ENCODE peak calls at places on chromosome 20, in four cellular contexts. C is fibroblast of the aortic adventitia, P is endothelial cell of umbilical vein, A is tibial nerve. Q is an unnamed sample.

GRCh38 chr20:9147553-9148024 is 78.7 kb downstream of the PLCB4 start:
- DNase-seq in A (no peak), P (no peak), C (peak; percentile 20), Q (peak; percentile 8)

GRCh38 chr20:5928831-5929715 is 21.3 kb downstream of the TRMT6 start:
- DNase-seq in C (no peak), P (no peak), A (no peak), Q (no peak)

GRCh38 chr20:6384956-6385355 is 262.1 kb upstream of the FERMT1 start:
- DNase-seq in C (no peak), P (no peak), A (no peak), Q (no peak)

GRCh38 chr20:40767530-40767924 is 78.5 kb upstream of the MAFB start:
- DNase-seq in C (no peak), P (no peak), A (no peak), Q (no peak)

GRCh38 chr20:6562111-6562510 is 205.4 kb upstream of the BMP2 start:
- DNase-seq in C (peak; percentile 63), P (peak; percentile 99), A (no peak), Q (peak; percentile 84)

GRCh38 chr20:17533396-17533795 is 2.2 kb upstream of the BFSP1 start:
- DNase-seq in C (peak; percentile 64), P (peak; percentile 38), A (no peak), Q (peak; percentile 75)

GRCh38 chr20:40683894-40684268 is 5.2 kb downstream of the MAFB start:
- DNase-seq in P (no peak), C (no peak), A (no peak), Q (no peak)

GRCh38 chr20:38806855-38807655 is 1.6 kb downstream of the PPP1R16B start:
- DNase-seq in A (no peak), P (peak; percentile 28), C (no peak), Q (no peak)

GRCh38 chr20:7654231-7654630 is 286.0 kb downstream of the HAO1 start:
- DNase-seq in C (no peak), A (no peak), P (peak; percentile 62), Q (no peak)

GRCh38 chr20:40704828-40705227 is 15.8 kb upstream of the MAFB start:
- DNase-seq in C (no peak), P (no peak), A (no peak), Q (no peak)

GRCh38 chr20:35120012-35120701 is 27.0 kb downstream of the EDEM2 start:
- DNase-seq in A (no peak), P (peak; percentile 72), C (peak; percentile 94), Q (peak; percentile 95)

GRCh38 chr20:41180599-41181333 is 43.4 kb downstream of the PLCG1 start:
- DNase-seq in P (no peak), A (peak; percentile 3), C (no peak), Q (no peak)

GRCh38 chr20:31674895-31675827 is 37.4 kb downstream of the COX4I2 start:
- DNase-seq in A (no peak), C (peak; percentile 94), P (peak; percentile 84), Q (peak; percentile 92)

GRCh38 chr20:25399038-25399430 is 8.4 kb upstream of the ABHD12 start:
- DNase-seq in C (peak; percentile 90), P (peak; percentile 79), A (no peak), Q (peak; percentile 89)

GRCh38 chr20:61830956-61831355 is 234.7 kb downstream of the TAF4 start:
- DNase-seq in C (no peak), A (no peak), P (no peak), Q (no peak)

GRCh38 chr20:37236462-37236861 is 25.2 kb downstream of the GHRH start:
- DNase-seq in A (no peak), P (no peak), C (no peak), Q (no peak)

GRCh38 chr20:62571667-62572344 is 70.5 kb upstream of the SLCO4A1 start:
- DNase-seq in C (no peak), A (no peak), P (no peak), Q (no peak)

GRCh38 chr20:3307695-3308094 is 68.7 kb upstream of the SLC4A11 start:
- DNase-seq in C (no peak), A (no peak), P (no peak), Q (no peak)

GRCh38 chr20:23318347-23318746 is 32.2 kb upstream of the NXT1 start:
- DNase-seq in P (no peak), C (no peak), A (no peak), Q (no peak)

GRCh38 chr20:38049800-38050199 is 16.3 kb downstream of the RPRD1B start:
- DNase-seq in P (peak; percentile 57), A (no peak), C (peak; percentile 51), Q (peak; percentile 84)

GRCh38 chr20:23349338-23350006 is 1.1 kb upstream of the NXT1 start:
- DNase-seq in P (no peak), C (peak; percentile 63), A (no peak), Q (no peak)

GRCh38 chr20:33162313-33162712 is 5.6 kb upstream of the BPIFA2 start:
- DNase-seq in A (no peak), P (no peak), C (no peak), Q (no peak)

GRCh38 chr20:59428441-59429205 is 128.2 kb downstream of the EDN3 start:
- DNase-seq in P (no peak), A (no peak), C (no peak), Q (no peak)

GRCh38 chr20:50385733-50386640 is 124.2 kb upstream of the PTPN1 start:
- DNase-seq in P (no peak), C (no peak), A (no peak), Q (no peak)

GRCh38 chr20:50112512-50113419 is at the start of gene UBE2V1:
- DNase-seq in A (peak; percentile 84), C (peak; percentile 78), P (peak; percentile 94), Q (peak; percentile 87)

GRCh38 chr20:35902545-35902941 is 51.8 kb downstream of the SCAND1 start:
- DNase-seq in P (no peak), C (peak; percentile 25), A (no peak), Q (no peak)

GRCh38 chr20:9185511-9185910 is 116.6 kb downstream of the PLCB4 start:
- DNase-seq in A (no peak), C (no peak), P (peak; percentile 42), Q (peak; percentile 12)

GRCh38 chr20:31920275-31920855 is 31.5 kb downstream of the PDRG1 start:
- DNase-seq in C (no peak), P (no peak), A (no peak), Q (no peak)

GRCh38 chr20:62143976-62144825 is 632 bp downstream of the SS18L1 start:
- DNase-seq in C (peak; percentile 59), A (no peak), P (peak; percentile 67), Q (peak; percentile 73)

DNA sequence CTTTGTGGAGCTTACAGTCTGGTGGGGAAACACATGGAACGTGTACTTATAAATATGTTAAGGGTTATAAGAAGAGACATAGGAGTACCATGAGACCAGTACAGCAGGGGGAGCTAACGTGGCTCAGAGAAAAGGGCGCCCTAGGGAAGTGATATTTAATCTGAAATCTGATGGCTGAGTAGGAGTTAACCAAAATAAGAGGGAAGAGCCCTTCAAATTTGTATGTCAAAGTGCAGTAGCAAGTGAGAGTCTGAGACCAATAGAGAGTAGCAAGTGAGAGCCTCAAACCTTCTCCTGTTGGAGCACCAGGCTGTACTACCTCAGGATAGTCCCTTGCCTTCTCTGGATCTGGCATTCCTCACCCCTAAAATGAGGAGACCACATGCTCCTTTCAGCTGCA is 6.1 kb upstream of the PKIG start:
- DNase-seq in C (peak; percentile 65), A (no peak), P (peak; percentile 76), Q (peak; percentile 79)
- TF ChIP-seq CTCF in C (peak; percentile 40), A (no peak), P (peak; percentile 51), Q (peak; percentile 42)

GRCh38 chr20:43029161-43029560 is 160.5 kb downstream of the PTPRT start:
- DNase-seq in P (no peak), A (no peak), C (no peak), Q (no peak)
- H3K4me3 ChIP-seq in P (no peak overlapping the region), A (no peak overlapping the region), C (no peak overlapping the region), Q (no peak overlapping the region)

GRCh38 chr20:44781791-44782190 is 28.6 kb downstream of the RIMS4 start:
- DNase-seq in P (no peak), A (no peak), C (no peak), Q (no peak)

GRCh38 chr20:44787299-44787698 is 23.0 kb downstream of the RIMS4 start:
- DNase-seq in P (no peak), A (no peak), C (no peak), Q (no peak)

GRCh38 chr20:44784688-44785087 is 25.7 kb downstream of the RIMS4 start:
- DNase-seq in P (no peak), C (no peak), A (no peak), Q (no peak)

GRCh38 chr20:44788706-44789456 is 21.5 kb downstream of the RIMS4 start:
- DNase-seq in A (no peak), C (no peak), P (no peak), Q (no peak)

DNA sequence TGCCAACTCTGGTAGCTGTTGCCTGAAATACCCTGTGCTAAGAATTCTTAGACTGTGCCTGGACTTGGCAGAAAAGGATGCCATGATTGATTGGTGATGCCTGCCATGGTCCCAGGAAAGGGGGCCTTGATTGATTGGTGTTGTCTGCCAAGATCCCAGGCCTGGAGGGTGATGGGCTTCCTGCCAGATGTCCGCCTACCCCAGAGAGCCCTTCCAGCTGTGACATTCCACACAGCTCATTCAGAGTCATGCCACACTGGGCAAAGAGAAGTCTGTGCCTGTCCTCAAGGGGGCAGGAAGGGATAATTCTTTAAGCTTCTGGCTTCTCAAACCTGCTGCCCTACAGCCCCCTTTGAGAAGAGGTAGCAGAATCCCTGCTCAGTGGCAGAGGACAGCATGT is 24.6 kb downstream of the RIMS4 start:
- DNase-seq in A (no peak), C (peak; percentile 34), P (no peak), Q (peak; percentile 25)
- TF ChIP-seq CTCF in A (no peak), C (peak; percentile 27), P (no peak), Q (no peak)

GRCh38 chr20:53678990-53679596 is 85.5 kb upstream of the ZNF217 start:
- DNase-seq in A (no peak), P (no peak), C (no peak), Q (peak; percentile 37)
- H3K4me3 ChIP-seq in A (no peak overlapping the region), P (no peak overlapping the region), C (no peak overlapping the region), Q (no peak overlapping the region)

GRCh38 chr20:57332105-57333089 is 2.8 kb downstream of the SPO11 start:
- DNase-seq in P (no peak), A (no peak), C (no peak), Q (no peak)
- TF ChIP-seq CTCF in P (no peak), A (no peak), C (no peak), Q (no peak)

Q was measured in cardiac fibroblast.